ENCODE peak calls at places on chromosomes 6 and 20, in eight cellular contexts. One of them, this sample, is unnamed.

GRCh38 chr6:169323221-169323620 is 69.6 kb upstream of the THBS2 start:
- DNase-seq in uterus: no peak
- DNase-seq in IMR-90: no peak
- DNase-seq in breast epithelium: no peak
- DNase-seq in body of pancreas: no peak
- DNase-seq in heart left ventricle: no peak
- DNase-seq in adrenal gland: no peak
- DNase-seq in transverse colon: no peak
- DNase-seq in this sample: no peak

GRCh38 chr20:33399924-33400323 is 1.4 kb downstream of the CDK5RAP1 start:
- DNase-seq in uterus: no peak
- DNase-seq in IMR-90: no peak
- DNase-seq in breast epithelium: no peak
- DNase-seq in body of pancreas: no peak
- DNase-seq in heart left ventricle: no peak
- DNase-seq in adrenal gland: no peak
- DNase-seq in transverse colon: no peak
- DNase-seq in this sample: no peak

GRCh38 chr20:38926142-38926933 is at the start of gene FAM83D:
- DNase-seq in uterus: peak; percentile 83
- DNase-seq in IMR-90: peak; percentile 97
- DNase-seq in breast epithelium: peak; percentile 85
- DNase-seq in body of pancreas: peak; percentile 90
- DNase-seq in heart left ventricle: peak; percentile 91
- DNase-seq in adrenal gland: peak; percentile 97
- DNase-seq in transverse colon: peak; percentile 97
- DNase-seq in this sample: peak; percentile 97

GRCh38 chr20:50320910-50321796 is 130.5 kb downstream of the CEBPB start:
- DNase-seq in uterus: peak; percentile 97
- DNase-seq in IMR-90: peak; percentile 97
- DNase-seq in breast epithelium: peak; percentile 83
- DNase-seq in body of pancreas: peak; percentile 95
- DNase-seq in heart left ventricle: peak; percentile 77
- DNase-seq in adrenal gland: peak; percentile 97
- DNase-seq in transverse colon: peak; percentile 86
- DNase-seq in this sample: peak; percentile 79

GRCh38 chr6:57242505-57242904 is 20.4 kb upstream of the RAB23 start:
- DNase-seq in uterus: no peak
- DNase-seq in IMR-90: peak; percentile 99
- DNase-seq in breast epithelium: no peak
- DNase-seq in body of pancreas: no peak
- DNase-seq in heart left ventricle: no peak
- DNase-seq in adrenal gland: no peak
- DNase-seq in transverse colon: no peak
- DNase-seq in this sample: no peak

GRCh38 chr6:116100419-116101297 is at the start of gene NT5DC1:
- DNase-seq in uterus: peak; percentile 72
- DNase-seq in IMR-90: peak; percentile 67
- DNase-seq in breast epithelium: peak; percentile 80
- DNase-seq in body of pancreas: peak; percentile 85
- DNase-seq in heart left ventricle: peak; percentile 86
- DNase-seq in adrenal gland: peak; percentile 90
- DNase-seq in transverse colon: peak; percentile 92
- DNase-seq in this sample: peak; percentile 89

GRCh38 chr20:13141541-13141940 is 79.5 kb upstream of the ISM1 start:
- DNase-seq in uterus: no peak
- DNase-seq in IMR-90: no peak
- DNase-seq in breast epithelium: no peak
- DNase-seq in body of pancreas: no peak
- DNase-seq in heart left ventricle: no peak
- DNase-seq in adrenal gland: no peak
- DNase-seq in transverse colon: no peak
- DNase-seq in this sample: no peak

GRCh38 chr6:11083956-11084355 is 9.7 kb upstream of the SMIM13 start:
- DNase-seq in uterus: no peak
- DNase-seq in IMR-90: no peak
- DNase-seq in breast epithelium: no peak
- DNase-seq in body of pancreas: no peak
- DNase-seq in heart left ventricle: no peak
- DNase-seq in adrenal gland: no peak
- DNase-seq in transverse colon: no peak
- DNase-seq in this sample: no peak

GRCh38 chr6:17469006-17469972 is 75.9 kb downstream of the CAP2 start:
- DNase-seq in uterus: no peak
- DNase-seq in IMR-90: no peak
- DNase-seq in breast epithelium: no peak
- DNase-seq in body of pancreas: no peak
- DNase-seq in heart left ventricle: no peak
- DNase-seq in adrenal gland: no peak
- DNase-seq in transverse colon: no peak
- DNase-seq in this sample: no peak

GRCh38 chr20:36768768-36769430 is 4.7 kb downstream of the DSN1 start:
- DNase-seq in uterus: no peak
- DNase-seq in IMR-90: peak; percentile 51
- DNase-seq in breast epithelium: no peak
- DNase-seq in body of pancreas: no peak
- DNase-seq in heart left ventricle: no peak
- DNase-seq in adrenal gland: no peak
- DNase-seq in transverse colon: no peak
- DNase-seq in this sample: no peak

GRCh38 chr6:148509789-148510581 is 167.3 kb downstream of the SASH1 start:
- DNase-seq in uterus: peak; percentile 56
- DNase-seq in IMR-90: peak; percentile 99
- DNase-seq in breast epithelium: no peak
- DNase-seq in body of pancreas: peak; percentile 31
- DNase-seq in heart left ventricle: peak; percentile 61
- DNase-seq in adrenal gland: no peak
- DNase-seq in transverse colon: peak; percentile 59
- DNase-seq in this sample: peak; percentile 55

GRCh38 chr6:125251516-125252229 is 50.1 kb downstream of the HDDC2 start:
- DNase-seq in uterus: no peak
- DNase-seq in IMR-90: no peak
- DNase-seq in breast epithelium: no peak
- DNase-seq in body of pancreas: no peak
- DNase-seq in heart left ventricle: no peak
- DNase-seq in adrenal gland: no peak
- DNase-seq in transverse colon: no peak
- DNase-seq in this sample: no peak

GRCh38 chr6:593139-593906 is 63.6 kb downstream of the HUS1B start:
- DNase-seq in uterus: peak; percentile 60
- DNase-seq in IMR-90: peak; percentile 56
- DNase-seq in breast epithelium: no peak
- DNase-seq in body of pancreas: peak; percentile 47
- DNase-seq in heart left ventricle: peak; percentile 44
- DNase-seq in adrenal gland: peak; percentile 51
- DNase-seq in transverse colon: peak; percentile 57
- DNase-seq in this sample: peak; percentile 78

GRCh38 chr20:22408521-22409402 is 175.6 kb downstream of the FOXA2 start:
- DNase-seq in uterus: no peak
- DNase-seq in IMR-90: no peak
- DNase-seq in breast epithelium: no peak
- DNase-seq in body of pancreas: no peak
- DNase-seq in heart left ventricle: no peak
- DNase-seq in adrenal gland: no peak
- DNase-seq in transverse colon: no peak
- DNase-seq in this sample: no peak

GRCh38 chr6:17169291-17169690 is 67.4 kb downstream of the STMND1 start:
- DNase-seq in uterus: no peak
- DNase-seq in IMR-90: peak; percentile 83
- DNase-seq in breast epithelium: no peak
- DNase-seq in body of pancreas: no peak
- DNase-seq in heart left ventricle: no peak
- DNase-seq in adrenal gland: no peak
- DNase-seq in transverse colon: no peak
- DNase-seq in this sample: no peak

GRCh38 chr20:36856196-36856595 is 19.7 kb upstream of the TLDC2 start:
- DNase-seq in uterus: no peak
- DNase-seq in IMR-90: no peak
- DNase-seq in breast epithelium: no peak
- DNase-seq in body of pancreas: no peak
- DNase-seq in heart left ventricle: no peak
- DNase-seq in adrenal gland: peak; percentile 72
- DNase-seq in transverse colon: no peak
- DNase-seq in this sample: peak; percentile 87

GRCh38 chr20:51460569-51461265 is 81.8 kb downstream of the NFATC2 start:
- DNase-seq in uterus: no peak
- DNase-seq in IMR-90: no peak
- DNase-seq in breast epithelium: no peak
- DNase-seq in body of pancreas: no peak
- DNase-seq in heart left ventricle: no peak
- DNase-seq in adrenal gland: no peak
- DNase-seq in transverse colon: no peak
- DNase-seq in this sample: no peak

GRCh38 chr20:46991850-46992639 is 97.4 kb downstream of the EYA2 start:
- DNase-seq in uterus: no peak
- DNase-seq in IMR-90: no peak
- DNase-seq in breast epithelium: no peak
- DNase-seq in body of pancreas: no peak
- DNase-seq in heart left ventricle: no peak
- DNase-seq in adrenal gland: no peak
- DNase-seq in transverse colon: no peak
- DNase-seq in this sample: no peak

GRCh38 chr6:13229205-13230085 is 98.9 kb downstream of the TBC1D7 start:
- DNase-seq in uterus: no peak
- DNase-seq in IMR-90: no peak
- DNase-seq in breast epithelium: no peak
- DNase-seq in body of pancreas: no peak
- DNase-seq in heart left ventricle: no peak
- DNase-seq in adrenal gland: no peak
- DNase-seq in transverse colon: no peak
- DNase-seq in this sample: no peak

GRCh38 chr20:63128367-63128766 is 87.6 kb downstream of the YTHDF1 start:
- DNase-seq in uterus: no peak
- DNase-seq in IMR-90: no peak
- DNase-seq in breast epithelium: peak; percentile 39
- DNase-seq in body of pancreas: no peak
- DNase-seq in heart left ventricle: peak; percentile 11
- DNase-seq in adrenal gland: no peak
- DNase-seq in transverse colon: no peak
- DNase-seq in this sample: no peak

DNA sequence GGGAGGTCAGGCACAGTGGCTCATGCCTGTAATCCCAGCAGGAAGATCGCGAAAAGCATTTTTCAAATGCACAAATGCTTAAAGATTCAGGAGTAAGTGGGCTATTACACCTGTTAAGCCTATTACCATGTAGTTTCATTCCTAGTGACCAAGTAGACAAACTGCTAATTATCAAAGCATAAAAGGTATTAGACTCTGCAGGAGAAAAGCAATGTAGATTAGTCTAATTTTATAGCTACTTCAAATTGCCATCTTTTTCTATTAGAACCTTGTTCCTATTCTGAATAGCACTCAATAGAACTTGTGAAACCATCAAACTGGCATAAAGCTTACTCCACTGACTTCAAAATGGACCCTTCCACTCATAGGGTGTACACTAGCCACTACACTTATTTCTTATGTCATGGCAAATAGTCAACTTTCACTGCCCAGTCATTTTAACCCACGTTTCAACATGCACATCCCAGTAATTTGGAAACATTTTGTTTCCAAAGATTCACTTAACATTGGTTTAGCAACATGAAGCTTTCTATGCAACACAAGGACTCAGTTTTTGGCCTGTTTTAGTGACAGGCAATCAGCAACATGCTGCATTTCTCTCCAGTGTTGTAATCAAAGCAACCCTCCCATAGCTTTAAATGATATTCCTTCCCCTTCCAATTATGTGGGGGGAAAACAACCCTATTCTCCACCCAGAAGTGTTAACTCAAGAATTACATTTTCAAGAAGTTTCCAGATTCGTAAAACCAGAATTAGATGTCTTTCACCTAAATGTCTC is 3.9 kb downstream of the EEF1A1 start:
- DNase-seq in uterus: no peak
- DNase-seq in IMR-90: peak; percentile 14
- DNase-seq in breast epithelium: no peak
- DNase-seq in body of pancreas: no peak
- DNase-seq in heart left ventricle: no peak
- DNase-seq in adrenal gland: no peak
- DNase-seq in transverse colon: no peak
- DNase-seq in this sample: no peak
- TF ChIP-seq POLR2A in uterus: no peak
- TF ChIP-seq POLR2A in IMR-90: peak; percentile 71
- TF ChIP-seq POLR2A in breast epithelium: no peak
- TF ChIP-seq POLR2A in body of pancreas: no peak
- TF ChIP-seq POLR2A in heart left ventricle: no peak
- TF ChIP-seq POLR2A in adrenal gland: peak; percentile 18
- TF ChIP-seq POLR2A in transverse colon: no peak
- TF ChIP-seq POLR2A in this sample: no peak

GRCh38 chr20:59765599-59766177 is 161.3 kb downstream of the PHACTR3 start:
- DNase-seq in uterus: no peak
- DNase-seq in IMR-90: no peak
- DNase-seq in breast epithelium: no peak
- DNase-seq in body of pancreas: no peak
- DNase-seq in heart left ventricle: no peak
- DNase-seq in adrenal gland: no peak
- DNase-seq in transverse colon: no peak
- DNase-seq in this sample: peak; percentile 21
- TF ChIP-seq CTCF in uterus: no peak
- TF ChIP-seq CTCF in IMR-90: no peak
- TF ChIP-seq CTCF in breast epithelium: no peak
- TF ChIP-seq CTCF in body of pancreas: no peak
- TF ChIP-seq CTCF in heart left ventricle: no peak
- TF ChIP-seq CTCF in adrenal gland: no peak
- TF ChIP-seq CTCF in transverse colon: no peak
- TF ChIP-seq CTCF in this sample: no peak

GRCh38 chr6:39772559-39773283 is 19.5 kb upstream of the DAAM2 start:
- DNase-seq in uterus: no peak
- DNase-seq in IMR-90: peak; percentile 63
- DNase-seq in breast epithelium: no peak
- DNase-seq in body of pancreas: no peak
- DNase-seq in heart left ventricle: no peak
- DNase-seq in adrenal gland: no peak
- DNase-seq in transverse colon: no peak
- DNase-seq in this sample: peak; percentile 32
- H3K27me3 ChIP-seq in uterus: no peaks in the 10 kb centered on the region
- H3K27me3 ChIP-seq in IMR-90: peaks cover 10% of the 10 kb centered on the region
- H3K27me3 ChIP-seq in breast epithelium: no peaks in the 10 kb centered on the region
- H3K27me3 ChIP-seq in body of pancreas: no peaks in the 10 kb centered on the region
- H3K27me3 ChIP-seq in heart left ventricle: no peaks in the 10 kb centered on the region
- H3K27me3 ChIP-seq in adrenal gland: no peaks in the 10 kb centered on the region
- H3K27me3 ChIP-seq in transverse colon: no peaks in the 10 kb centered on the region
- H3K27me3 ChIP-seq in this sample: no peaks in the 10 kb centered on the region

DNA sequence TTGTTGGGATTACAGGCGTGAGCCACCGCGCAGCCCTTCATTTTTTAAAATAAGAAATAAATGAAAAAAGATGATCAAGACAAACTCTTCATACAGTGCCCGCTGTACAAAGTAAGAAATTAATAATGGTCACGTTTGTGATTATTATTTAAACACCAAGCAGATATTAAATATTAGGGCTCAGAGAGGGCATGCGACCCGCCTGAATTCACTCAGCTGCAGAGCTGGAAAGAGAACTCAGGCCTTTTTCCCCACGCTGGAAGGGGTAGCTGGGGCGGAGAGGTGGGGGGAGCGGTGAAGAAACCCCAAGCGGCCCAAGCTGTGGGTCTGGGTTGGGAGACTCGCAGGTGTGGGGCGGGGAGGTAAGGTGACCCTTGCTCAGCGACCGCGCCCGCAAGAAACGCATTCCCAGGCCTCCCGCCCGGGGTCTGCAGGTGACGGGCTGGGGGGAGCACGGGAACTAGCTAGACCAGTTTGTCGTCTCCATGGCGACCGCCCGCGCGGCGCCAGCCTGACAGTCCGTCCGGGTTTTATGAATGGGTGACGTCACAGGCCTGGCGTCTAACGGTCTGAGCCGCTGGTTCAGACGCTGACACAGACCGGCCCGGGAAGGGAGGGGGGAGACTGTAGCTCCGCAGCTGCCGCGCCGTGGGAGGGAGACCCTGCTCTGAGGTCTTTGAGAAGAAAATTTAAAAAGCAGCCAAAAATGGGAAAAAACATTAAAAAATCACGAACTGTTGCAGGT is 1.1 kb upstream of the ID1 start:
- DNase-seq in uterus: peak; percentile 92
- DNase-seq in IMR-90: peak; percentile 96
- DNase-seq in breast epithelium: peak; percentile 86
- DNase-seq in body of pancreas: peak; percentile 97
- DNase-seq in heart left ventricle: peak; percentile 98
- DNase-seq in adrenal gland: peak; percentile 93
- DNase-seq in transverse colon: peak; percentile 98
- DNase-seq in this sample: peak; percentile 96
- TF ChIP-seq POLR2A in uterus: peak; percentile 75
- TF ChIP-seq POLR2A in IMR-90: peak; percentile 84
- TF ChIP-seq POLR2A in breast epithelium: no peak
- TF ChIP-seq POLR2A in body of pancreas: peak; percentile 45
- TF ChIP-seq POLR2A in heart left ventricle: no peak
- TF ChIP-seq POLR2A in adrenal gland: peak; percentile 59
- TF ChIP-seq POLR2A in transverse colon: peak; percentile 70
- TF ChIP-seq POLR2A in this sample: no peak